ENCODE peak calls at places on chromosomes 16 and 17, in seven cellular contexts. Z, W, C, G, B, H and D are unnamed samples.

GRCh38 chr17:35460354-35460851 is 11.8 kb upstream of the SLFN13 start:
- DNase-seq in W (peak; percentile 39), G (peak; percentile 9), C (peak; percentile 77), H (no peak), Z (peak; percentile 81), B (peak; percentile 73), D (peak; percentile 78)

GRCh38 chr17:57032343-57032742 is 52.7 kb upstream of the AKAP1 start:
- DNase-seq in C (no peak), Z (no peak), W (no peak), H (no peak), G (no peak), B (no peak), D (no peak)

GRCh38 chr17:35947156-35947585 is 3.7 kb upstream of the LYZL6 start:
- DNase-seq in G (peak; percentile 54), C (peak; percentile 72), W (no peak), B (peak; percentile 54), H (peak; percentile 52), Z (no peak), D (no peak)

GRCh38 chr17:75901727-75902126 is 3.0 kb downstream of the MRPL38 start:
- DNase-seq in Z (no peak), W (no peak), C (no peak), H (no peak), B (no peak), G (no peak), D (no peak)

GRCh38 chr16:35310999-35311398 is 1851.6 kb downstream of the TP53TG3F start:
- DNase-seq in G (no peak), H (no peak), C (no peak), W (no peak), B (no peak), Z (no peak), D (no peak)

GRCh38 chr17:80892019-80892855 is 99.4 kb upstream of the CHMP6 start:
- DNase-seq in H (no peak), Z (peak; percentile 83), G (no peak), C (no peak), W (peak; percentile 77), B (peak; percentile 90), D (no peak)

GRCh38 chr17:64781013-64781392 is 118.9 kb upstream of the SMURF2 start:
- DNase-seq in C (peak; percentile 71), G (peak; percentile 64), Z (no peak), H (no peak), B (no peak), W (no peak), D (no peak)

GRCh38 chr16:69930117-69930776 is 20.9 kb upstream of the CLEC18A start:
- DNase-seq in Z (peak; percentile 79), H (peak; percentile 76), C (peak; percentile 74), W (no peak), B (peak; percentile 81), G (peak; percentile 85), D (peak; percentile 76)

GRCh38 chr16:53183442-53183841 is 128.7 kb downstream of the CHD9 start:
- DNase-seq in G (no peak), Z (no peak), W (no peak), C (no peak), B (no peak), H (peak; percentile 21), D (no peak)

GRCh38 chr17:48440660-48441059 is 10.6 kb upstream of the SKAP1 start:
- DNase-seq in C (no peak), G (no peak), Z (no peak), W (no peak), B (no peak), H (no peak), D (no peak)

GRCh38 chr17:57858838-57859237 is 9.0 kb upstream of the MRPS23 start:
- DNase-seq in B (no peak), G (no peak), Z (no peak), C (peak; percentile 38), W (no peak), H (no peak), D (no peak)

GRCh38 chr16:50771366-50771765 is 29.5 kb downstream of the CYLD start:
- DNase-seq in G (no peak), H (no peak), W (no peak), Z (no peak), C (no peak), B (no peak), D (no peak)

GRCh38 chr16:9102943-9103342 is 11.5 kb downstream of the HAPSTR1 start:
- DNase-seq in H (no peak), B (no peak), C (no peak), G (no peak), Z (no peak), W (no peak), D (no peak)
- TF ChIP-seq TAF1 in H (no peak), B (no peak), C (no peak), G (no peak), Z (no peak), W (no peak), D (no peak)

DNA sequence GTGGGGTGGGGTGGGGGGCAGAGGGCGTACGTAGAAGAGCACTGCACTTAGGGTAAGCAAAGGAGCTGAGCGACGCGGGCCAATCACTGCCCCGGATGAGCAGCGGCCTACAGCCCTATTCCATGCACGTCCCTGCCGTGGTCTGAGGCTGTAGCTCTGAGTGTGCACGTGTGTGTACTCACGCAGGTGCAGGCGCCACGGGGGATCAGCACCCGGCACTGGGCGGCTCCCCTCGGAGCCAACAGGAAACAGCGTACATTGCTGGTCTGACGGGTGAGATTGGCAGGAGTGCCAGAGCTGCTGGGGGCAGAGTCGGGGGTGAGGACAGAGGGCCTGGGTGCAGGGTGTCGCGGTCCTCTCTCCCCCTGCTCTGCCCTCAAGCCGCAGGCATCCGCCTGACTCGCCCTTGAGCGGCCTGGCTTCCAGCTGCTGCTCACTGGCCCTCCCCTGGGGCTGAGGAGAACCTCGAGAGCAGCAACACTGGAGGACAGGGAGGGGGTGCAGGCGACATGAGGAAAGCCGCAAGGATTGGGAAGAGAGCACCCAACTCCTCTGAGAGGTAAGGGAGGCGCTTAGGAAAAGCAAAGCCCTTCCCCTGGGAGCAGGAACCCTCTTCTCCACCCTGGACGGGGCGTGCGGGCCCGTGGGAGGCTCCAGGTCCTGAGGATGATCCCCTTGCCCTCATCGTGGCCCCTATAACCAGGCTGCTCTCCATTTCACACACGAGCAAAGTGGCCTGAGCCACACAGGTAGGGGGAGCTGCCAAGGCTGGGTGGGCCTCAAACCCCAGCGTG is 57.8 kb downstream of the ENGASE start:
- DNase-seq in B (no peak), H (no peak), W (no peak), Z (no peak), C (no peak), G (no peak), D (no peak)
- TF ChIP-seq TAF1 in B (no peak), H (no peak), W (no peak), Z (no peak), C (no peak), G (no peak), D (no peak)

GRCh38 chr16:2008009-2008526 is 1.6 kb downstream of the ZNF598 start:
- DNase-seq in Z (no peak), C (no peak), W (no peak), H (no peak), G (no peak), B (no peak), D (no peak)
- TF ChIP-seq TAF1 in Z (no peak), C (no peak), W (no peak), H (no peak), G (no peak), B (no peak), D (no peak)

DNA sequence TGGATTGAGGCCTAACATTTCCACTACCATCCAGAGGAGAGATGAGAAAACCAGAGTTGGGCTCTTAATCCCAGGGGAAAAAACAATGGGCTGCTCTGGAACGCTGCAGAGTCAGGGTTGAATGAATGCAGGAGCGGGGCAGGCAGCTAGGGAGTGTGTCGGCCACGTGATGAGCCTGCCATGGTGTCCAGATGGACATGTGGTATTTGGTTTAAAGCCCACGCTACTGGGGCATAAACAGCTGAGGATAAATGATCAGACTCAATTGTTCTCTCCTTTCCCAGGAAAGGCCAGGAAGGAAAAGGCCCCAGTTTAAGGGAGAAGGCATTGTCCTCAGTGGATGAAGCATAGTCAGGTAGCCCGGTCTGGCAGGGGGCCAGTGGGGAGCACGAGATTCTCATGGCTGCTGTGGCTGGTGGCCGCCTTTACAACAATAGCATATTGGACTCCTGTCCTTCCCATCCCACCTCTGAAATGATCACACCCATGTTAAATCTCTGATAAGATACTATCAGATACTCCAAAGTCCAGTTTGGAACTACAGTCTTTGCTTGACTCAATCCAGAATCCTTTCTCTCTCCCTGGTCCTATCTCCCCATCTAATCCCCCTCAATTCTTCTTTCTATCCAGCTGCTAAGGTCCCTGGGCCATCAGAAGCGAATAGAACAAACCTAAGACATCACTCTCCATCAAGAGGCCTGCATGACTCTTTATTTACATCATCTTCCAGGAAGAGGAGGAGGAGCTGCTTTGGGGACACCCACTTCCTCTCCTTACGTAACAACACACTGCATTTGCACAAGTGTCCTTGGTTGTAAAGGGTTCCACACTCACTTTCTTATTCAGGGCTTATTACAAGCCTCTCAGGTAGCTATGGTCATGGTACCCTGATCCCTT is 20.4 kb downstream of the CA4 start:
- DNase-seq in B (peak; percentile 8), G (no peak), W (no peak), C (no peak), H (peak; percentile 35), Z (no peak), D (no peak)
- TF ChIP-seq TAF1 in B (no peak), G (no peak), W (no peak), C (no peak), H (no peak), Z (no peak), D (no peak)

GRCh38 chr16:23694707-23695373 is 16.2 kb downstream of the PLK1 start:
- DNase-seq in W (no peak), B (peak; percentile 38), Z (no peak), G (peak; percentile 56), C (peak; percentile 86), H (peak; percentile 49), D (no peak)
- TF ChIP-seq TAF1 in W (no peak), B (no peak), Z (no peak), G (no peak), C (peak; percentile 63), H (peak; percentile 37), D (no peak)

DNA sequence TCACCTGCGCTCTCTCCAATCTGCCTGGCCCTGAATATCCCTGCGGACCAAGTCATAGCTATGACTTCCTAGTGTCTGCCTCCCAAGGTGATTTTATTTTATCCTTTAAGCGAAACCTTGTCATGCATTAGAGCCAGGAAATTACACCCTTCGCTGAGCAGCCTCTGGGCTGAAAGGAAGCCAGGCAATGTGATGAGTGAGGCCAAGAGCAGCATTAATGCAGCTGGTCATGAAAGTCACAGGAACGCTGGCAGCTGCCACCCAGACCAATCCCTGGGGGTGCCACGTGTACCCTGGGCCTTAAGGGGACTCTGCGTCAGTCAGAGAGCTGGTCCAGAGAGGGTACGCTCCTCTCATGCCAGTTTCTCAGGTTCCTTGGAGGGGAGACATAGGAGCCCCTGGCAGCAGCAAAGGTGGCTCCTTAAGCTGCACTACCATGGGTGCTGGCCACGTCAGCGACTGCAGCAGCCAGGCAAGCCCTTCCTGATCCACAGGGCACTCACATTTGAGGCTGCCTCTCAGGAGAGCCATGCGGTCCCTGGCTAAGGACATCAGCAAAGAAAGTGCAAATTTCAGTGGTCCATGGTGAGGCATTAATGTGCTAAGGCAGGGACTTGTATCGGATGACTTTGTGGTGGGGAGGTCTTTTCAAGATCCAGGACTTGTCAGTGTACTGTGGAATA is 42.7 kb upstream of the WSCD1 start:
- DNase-seq in H (no peak), W (no peak), G (no peak), Z (no peak), B (no peak), C (no peak), D (no peak)
- TF ChIP-seq TAF1 in H (no peak), W (no peak), G (no peak), Z (no peak), B (no peak), C (no peak), D (no peak)